ENCODE peak calls at places on chromosome 19, in four cellular contexts. I, L, O and J are unnamed samples.

GRCh38 chr19:33467851-33468250 is 53.7 kb downstream of the PEPD start:
- DNase-seq in I (no peak), L (peak), O (no peak), J (no peak)

GRCh38 chr19:33535176-33535575 is 13.6 kb upstream of the PEPD start:
- DNase-seq in L (no peak), O (no peak), I (no peak), J (no peak)

GRCh38 chr19:58108546-58108817 is 10.5 kb upstream of the ZSCAN18 start:
- DNase-seq in L (no peak), O (no peak), I (no peak), J (no peak)

GRCh38 chr19:46766569-46767317 is 20.5 kb upstream of the STRN4 start:
- DNase-seq in L (no peak), O (peak), I (peak), J (peak)

GRCh38 chr19:35042056-35042730 is 672 bp downstream of the HPN start:
- DNase-seq in L (no peak), I (no peak), O (no peak), J (no peak)

GRCh38 chr19:29067831-29068230 is 145.1 kb downstream of the UQCRFS1 start:
- DNase-seq in L (peak), O (no peak), I (no peak), J (no peak)

GRCh38 chr19:4241824-4242430 is 5.0 kb upstream of the YJU2 start:
- DNase-seq in L (no peak), I (no peak), O (no peak), J (no peak)

GRCh38 chr19:795691-796581 is 1.3 kb upstream of the PTBP1 start:
- DNase-seq in L (no peak), I (no peak), O (no peak), J (no peak)

GRCh38 chr19:8635422-8635821 is 5.0 kb downstream of the NFILZ start:
- DNase-seq in I (no peak), L (no peak), O (no peak), J (no peak)

GRCh38 chr19:5718579-5719273 is 1.2 kb downstream of the LONP1 start:
- DNase-seq in I (peak), L (no peak), O (no peak), J (peak)

GRCh38 chr19:47209323-47210179 is 21.4 kb downstream of the BBC3 start:
- DNase-seq in O (no peak), L (no peak), I (no peak), J (no peak)

GRCh38 chr19:55392820-55393219 is 7.1 kb downstream of the RPL28 start:
- DNase-seq in L (no peak), I (no peak), O (no peak), J (no peak)

GRCh38 chr19:40217027-40217810 is 965 bp downstream of the TTC9B start:
- DNase-seq in O (peak), I (no peak), L (no peak), J (no peak)

GRCh38 chr19:21921691-21922180 is 85.8 kb upstream of the ZNF43 start:
- DNase-seq in L (no peak), O (no peak), I (no peak), J (no peak)

GRCh38 chr19:43439183-43440063 is 24.7 kb downstream of the TEX101 start:
- DNase-seq in O (no peak), I (no peak), L (no peak), J (no peak)

GRCh38 chr19:3210347-3211017 is 14.0 kb upstream of the CELF5 start:
- DNase-seq in O (peak), I (peak), L (no peak), J (peak)

GRCh38 chr19:1182068-1182467 is 8.0 kb upstream of the SBNO2 start:
- DNase-seq in O (no peak), L (no peak), I (no peak), J (no peak)

GRCh38 chr19:36040495-36040894 is 7.8 kb upstream of the CLIP3 start:
- DNase-seq in I (no peak), L (no peak), O (no peak), J (no peak)

GRCh38 chr19:45446944-45447343 is 20.9 kb upstream of the FOSB start:
- DNase-seq in L (peak), I (no peak), O (no peak), J (no peak)

GRCh38 chr19:2455481-2456300 is 1.1 kb downstream of the LMNB2 start:
- DNase-seq in O (no peak), I (peak), L (no peak), J (no peak)

GRCh38 chr19:42351079-42351735 is 25.8 kb downstream of the MEGF8 start:
- DNase-seq in L (no peak), O (no peak), I (no peak), J (no peak)

GRCh38 chr19:31316201-31316951 is 32.9 kb downstream of the TSHZ3 start:
- DNase-seq in I (peak), L (no peak), O (no peak), J (peak)

GRCh38 chr19:4172861-4173473 is 9.4 kb downstream of the SIRT6 start:
- DNase-seq in I (peak), O (peak), L (no peak), J (peak)

GRCh38 chr19:8390617-8390981 is 439 bp downstream of the RAB11B start:
- DNase-seq in L (peak), I (peak), O (peak), J (peak)

GRCh38 chr19:33436360-33437345 is 63.1 kb downstream of the CEBPG start:
- DNase-seq in I (no peak), L (no peak), O (no peak), J (no peak)

GRCh38 chr19:5947435-5947834 is 30.5 kb downstream of the RANBP3 start:
- DNase-seq in I (peak), L (peak), O (no peak), J (peak)

GRCh38 chr19:45814851-45815481 is at the start of gene RSPH6A:
- DNase-seq in O (peak), I (no peak), L (no peak), J (no peak)

GRCh38 chr19:1270854-1271527 is 1.9 kb downstream of the CIRBP start:
- DNase-seq in I (no peak), O (no peak), L (peak), J (peak)

GRCh38 chr19:2046046-2046907 is 4.8 kb downstream of the MKNK2 start:
- DNase-seq in O (no peak), L (peak), I (no peak), J (no peak)

GRCh38 chr19:57161985-57162544 is 5.2 kb downstream of the DUXA start:
- DNase-seq in I (no peak), O (no peak), L (no peak), J (no peak)

GRCh38 chr19:40822161-40822560 is 23.2 kb downstream of the EGLN2 start:
- DNase-seq in I (no peak), L (peak), O (no peak), J (no peak)

GRCh38 chr19:30602661-30603322 is 230.6 kb downstream of the ZNF536 start:
- DNase-seq in I (no peak), O (no peak), L (no peak), J (no peak)

GRCh38 chr19:47377801-47378200 is 28.7 kb downstream of the DHX34 start:
- DNase-seq in O (no peak), I (no peak), L (no peak), J (no peak)

DNA sequence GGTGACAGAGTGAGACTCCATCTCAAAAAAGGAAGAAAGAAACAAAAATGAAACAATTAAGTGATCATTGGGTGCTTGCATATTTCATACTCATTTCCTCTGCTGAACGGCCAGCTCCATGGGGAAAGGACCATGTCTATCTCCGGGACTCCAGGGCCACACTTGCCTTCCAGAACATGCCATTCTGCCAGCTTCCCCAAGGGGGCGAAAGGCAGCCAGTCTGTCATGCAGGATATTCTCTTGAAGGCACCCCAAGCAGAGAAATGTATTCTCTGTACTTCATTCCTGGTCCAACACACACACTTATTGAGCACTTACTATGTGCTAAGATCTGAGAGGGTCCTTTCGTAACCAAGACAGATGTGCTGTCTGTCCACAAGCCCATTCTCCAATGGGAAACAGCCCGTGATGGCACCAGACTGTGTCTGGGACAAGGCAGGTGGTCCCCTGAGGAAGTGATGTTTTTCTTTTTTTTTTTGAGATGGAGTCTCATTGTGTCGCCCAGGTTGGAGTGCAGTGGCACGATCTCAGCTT is 10.2 kb upstream of the CARM1 start:
- DNase-seq in O (peak), L (no peak), I (peak), J (no peak)
- TF ChIP-seq CTCF in O (peak), L (no peak), I (peak), J (peak)

GRCh38 chr19:14159059-14159458 is 22.7 kb upstream of the ASF1B start:
- DNase-seq in O (no peak), I (no peak), L (no peak), J (no peak)

GRCh38 chr19:14160017-14160703 is 23.8 kb upstream of the ASF1B start:
- DNase-seq in O (no peak), I (no peak), L (no peak), J (no peak)

GRCh38 chr19:14156122-14156521 is 19.7 kb upstream of the ASF1B start:
- DNase-seq in I (no peak), L (no peak), O (no peak), J (no peak)

GRCh38 chr19:14156971-14157717 is 20.8 kb upstream of the ASF1B start:
- DNase-seq in I (no peak), L (no peak), O (no peak), J (no peak)

DNA sequence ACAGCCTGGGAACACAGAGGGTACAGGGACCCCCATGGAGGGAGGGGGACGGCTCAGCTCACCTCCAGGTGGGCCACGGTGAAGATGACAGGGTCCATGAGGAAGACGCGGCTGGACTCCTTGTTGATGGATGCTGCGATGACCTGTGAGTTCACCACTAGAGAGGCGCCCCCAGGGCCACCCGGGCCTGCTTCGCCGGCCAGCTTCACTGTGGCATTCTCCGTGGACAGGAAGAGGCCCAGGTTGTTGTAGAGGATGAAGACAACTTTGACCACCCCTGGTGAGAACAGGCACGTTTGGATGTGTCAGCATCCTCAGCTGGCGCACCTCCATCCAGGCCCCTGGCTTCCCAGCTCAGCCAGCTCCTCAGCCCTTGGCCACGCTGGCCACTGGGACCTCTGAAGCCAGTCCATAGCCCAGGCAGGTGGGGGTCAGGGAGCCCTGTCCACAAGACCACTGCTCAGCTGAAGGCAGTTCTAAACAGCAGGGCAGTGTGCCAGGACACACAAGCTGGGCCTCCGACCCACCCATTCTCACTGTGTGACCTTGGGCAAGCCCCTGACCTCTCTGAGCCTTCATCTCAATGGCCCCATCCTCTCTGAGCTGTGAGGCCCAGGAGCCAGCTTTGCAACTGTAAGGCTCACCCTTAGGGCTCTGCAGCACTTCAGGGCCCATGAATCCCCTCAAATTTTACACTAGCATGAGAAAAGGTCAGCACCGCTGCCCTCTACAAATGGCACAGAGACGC is 22.1 kb upstream of the ASF1B start:
- DNase-seq in O (no peak), I (no peak), L (no peak), J (no peak)
- H3K4me3 ChIP-seq in O (no peak), I (no peak), L (no peak), J (no peak)

GRCh38 chr19:49641688-49642487 is at the start of gene SCAF1:
- DNase-seq in I (peak), O (peak), L (peak), J (peak)
- TF ChIP-seq CTCF in I (no peak), O (no peak), L (no peak), J (no peak)

DNA sequence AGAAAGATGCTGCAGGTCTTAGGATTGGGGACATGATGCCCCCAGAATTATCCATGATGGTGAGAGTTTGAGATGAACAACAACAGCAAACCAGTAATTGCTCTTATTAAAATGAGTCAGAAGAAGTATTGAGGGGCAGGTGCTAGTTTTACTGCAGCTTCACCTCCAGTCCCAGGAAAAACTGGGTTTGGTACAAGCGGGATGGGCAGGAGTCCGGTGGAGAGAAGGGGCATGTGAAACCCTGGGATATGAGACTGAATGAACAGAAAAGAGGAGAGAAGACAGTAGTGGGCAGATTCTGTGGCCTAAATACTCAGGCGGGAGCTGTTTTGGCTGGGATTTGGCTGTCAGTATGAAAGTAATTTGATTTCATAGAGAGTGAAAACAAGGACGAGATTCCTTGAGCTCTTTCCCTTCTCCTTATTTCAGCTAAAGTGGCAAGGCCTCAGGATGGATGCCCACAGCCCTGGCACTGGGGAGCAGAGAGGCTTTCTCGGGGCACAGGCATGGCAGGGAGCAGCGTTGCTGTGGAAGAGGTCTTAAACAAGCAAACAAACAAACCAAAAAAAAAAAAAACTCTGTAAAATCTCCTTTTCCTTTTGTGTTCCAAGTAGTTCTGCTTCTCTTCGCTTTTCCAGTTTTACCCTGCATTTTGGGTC is 30.7 kb downstream of the NFIX start:
- DNase-seq in I (no peak), O (no peak), L (no peak), J (no peak)
- H3K4me3 ChIP-seq in I (no peak), O (no peak), L (peak), J (peak)

GRCh38 chr19:52048604-52049493 is at the start of gene ZNF432:
- DNase-seq in L (peak), I (peak), O (peak), J (peak)
- TF ChIP-seq CTCF in L (no peak), I (no peak), O (no peak), J (no peak)

DNA sequence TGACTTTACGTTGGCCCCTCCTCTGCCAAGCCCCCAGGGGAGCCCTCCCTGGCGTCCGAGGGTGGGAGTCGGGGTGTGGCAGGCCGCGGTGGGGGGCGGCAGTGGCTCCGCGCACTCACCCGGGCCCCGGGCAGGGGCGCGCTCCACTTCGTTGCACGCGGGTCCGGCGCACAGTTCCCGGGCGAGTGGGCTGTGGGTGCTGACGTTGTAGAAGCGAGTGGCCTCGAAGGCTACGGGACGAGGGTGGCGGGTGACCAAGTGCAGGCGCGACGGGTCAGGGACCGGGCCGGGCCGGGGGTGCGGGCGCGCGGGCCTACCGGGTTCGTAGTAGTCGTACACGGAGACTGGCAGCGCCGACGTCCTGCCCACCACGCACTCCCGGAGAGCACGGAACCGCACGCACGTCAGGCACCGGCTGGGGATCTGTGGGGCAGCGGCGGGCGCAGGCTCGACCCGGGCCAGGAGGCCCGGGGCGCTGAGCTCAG is 8.8 kb downstream of the F2RL3 start:
- DNase-seq in L (peak), O (no peak), I (peak), J (peak)
- H3K4me3 ChIP-seq in L (peak), O (peak), I (peak), J (peak)

DNA sequence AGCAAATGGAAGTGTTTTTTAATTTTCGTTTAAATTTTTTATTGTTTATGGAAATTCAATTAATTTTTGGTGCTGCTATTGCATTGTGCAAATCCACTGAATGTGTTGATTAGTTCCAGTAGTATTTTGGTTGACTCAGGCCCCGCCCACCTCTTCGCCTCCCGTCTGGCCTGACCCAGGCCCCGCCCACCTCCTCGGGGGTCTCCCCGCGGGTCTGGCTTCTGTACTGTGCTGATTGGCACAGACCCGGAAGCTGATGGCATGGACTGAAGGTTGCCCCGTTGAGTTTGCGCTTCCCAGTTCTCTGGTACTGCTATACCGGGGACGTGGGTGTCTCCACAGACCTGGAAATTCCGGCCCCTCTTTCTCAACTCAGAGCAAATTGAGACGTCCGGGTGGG is 14.6 kb downstream of the ZNF701 start:
- DNase-seq in O (peak), L (no peak), I (peak), J (no peak)
- TF ChIP-seq CTCF in O (no peak), L (no peak), I (no peak), J (no peak)

DNA sequence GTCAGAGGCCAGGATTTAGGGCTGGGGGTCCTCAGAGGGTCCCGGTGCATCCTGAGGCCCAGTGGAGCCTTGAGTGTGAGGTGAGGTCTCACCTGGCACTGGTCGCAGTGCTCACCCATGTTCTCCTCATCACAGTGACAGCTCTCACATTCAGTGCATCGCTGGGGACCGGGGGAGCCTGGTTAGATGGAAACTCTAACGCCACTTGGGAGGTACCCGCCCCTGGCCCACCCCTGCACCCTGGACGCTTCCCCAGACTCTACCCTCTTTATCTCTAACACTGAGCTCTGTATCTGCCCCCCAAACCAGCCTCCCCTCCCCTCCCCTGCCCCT is 3.0 kb downstream of the HRC start:
- DNase-seq in O (no peak), L (no peak), I (no peak), J (no peak)
- H3K4me3 ChIP-seq in O (peak), L (no peak), I (no peak), J (no peak)